ENCODE peak calls at places on chromosomes 16 and 17, in five cellular contexts. One of them, this sample, is unnamed. For H3K9me3, the result is how much of the 10 kb centered on the place peaks cover.

GRCh38 chr16:87611456-87611855 is 9.1 kb downstream of the JPH3 start:
- DNase-seq in body of pancreas: no peak
- DNase-seq in AG04450: no peak
- DNase-seq in lung: no peak
- DNase-seq in lower lobe of right lung: no peak
- DNase-seq in this sample: no peak

GRCh38 chr17:42792545-42792944 is 6.0 kb downstream of the COA3 start:
- DNase-seq in body of pancreas: no peak
- DNase-seq in AG04450: no peak
- DNase-seq in lung: no peak
- DNase-seq in lower lobe of right lung: no peak
- DNase-seq in this sample: no peak

GRCh38 chr17:7629939-7630571 is at the start of gene SHBG:
- DNase-seq in body of pancreas: no peak
- DNase-seq in AG04450: no peak
- DNase-seq in lung: no peak
- DNase-seq in lower lobe of right lung: no peak
- DNase-seq in this sample: no peak

GRCh38 chr16:79122343-79122742 is 478.2 kb downstream of the MAF start:
- DNase-seq in body of pancreas: no peak
- DNase-seq in AG04450: no peak
- DNase-seq in lung: no peak
- DNase-seq in lower lobe of right lung: no peak
- DNase-seq in this sample: no peak

GRCh38 chr16:4624827-4625616 is 396 bp downstream of the MGRN1 start:
- DNase-seq in body of pancreas: peak
- DNase-seq in AG04450: peak
- DNase-seq in lung: peak
- DNase-seq in lower lobe of right lung: peak
- DNase-seq in this sample: peak

GRCh38 chr16:11347831-11348230 is 2.6 kb downstream of the RMI2 start:
- DNase-seq in body of pancreas: no peak
- DNase-seq in AG04450: no peak
- DNase-seq in lung: no peak
- DNase-seq in lower lobe of right lung: no peak
- DNase-seq in this sample: no peak

GRCh38 chr17:35083071-35083470 is 19.6 kb upstream of the RFFL start:
- DNase-seq in body of pancreas: no peak
- DNase-seq in AG04450: no peak
- DNase-seq in lung: no peak
- DNase-seq in lower lobe of right lung: no peak
- DNase-seq in this sample: no peak

GRCh38 chr16:63883091-63883490 is 1238.8 kb downstream of the CDH11 start:
- DNase-seq in body of pancreas: no peak
- DNase-seq in AG04450: no peak
- DNase-seq in lung: no peak
- DNase-seq in lower lobe of right lung: no peak
- DNase-seq in this sample: no peak

GRCh38 chr17:42683407-42684031 is 1.2 kb downstream of the CNTNAP1 start:
- DNase-seq in body of pancreas: peak
- DNase-seq in AG04450: no peak
- DNase-seq in lung: no peak
- DNase-seq in lower lobe of right lung: peak
- DNase-seq in this sample: no peak

GRCh38 chr16:84349852-84350565 is 18.3 kb upstream of the ATP2C2 start:
- DNase-seq in body of pancreas: no peak
- DNase-seq in AG04450: no peak
- DNase-seq in lung: no peak
- DNase-seq in lower lobe of right lung: no peak
- DNase-seq in this sample: no peak

GRCh38 chr16:83842291-83842690 is 34.5 kb downstream of the HSBP1 start:
- DNase-seq in body of pancreas: no peak
- DNase-seq in AG04450: no peak
- DNase-seq in lung: no peak
- DNase-seq in lower lobe of right lung: no peak
- DNase-seq in this sample: no peak

GRCh38 chr17:8563981-8564602 is 66.4 kb downstream of the MYH10 start:
- DNase-seq in body of pancreas: no peak
- DNase-seq in AG04450: peak
- DNase-seq in lung: no peak
- DNase-seq in lower lobe of right lung: no peak
- DNase-seq in this sample: no peak

GRCh38 chr17:78576389-78577112 is 645 bp downstream of the DNAH17 start:
- DNase-seq in body of pancreas: no peak
- DNase-seq in AG04450: no peak
- DNase-seq in lung: no peak
- DNase-seq in lower lobe of right lung: no peak
- DNase-seq in this sample: no peak
- H3K27ac ChIP-seq in body of pancreas: no peak
- H3K27ac ChIP-seq in AG04450: no peak
- H3K27ac ChIP-seq in lung: no peak
- H3K27ac ChIP-seq in lower lobe of right lung: no peak
- H3K27ac ChIP-seq in this sample: no peak

GRCh38 chr17:27199948-27200347 is 94.0 kb upstream of the WSB1 start:
- DNase-seq in body of pancreas: no peak
- DNase-seq in AG04450: no peak
- DNase-seq in lung: no peak
- DNase-seq in lower lobe of right lung: no peak
- DNase-seq in this sample: no peak
- H3K9me3 ChIP-seq in body of pancreas: under half
- H3K9me3 ChIP-seq in AG04450: under half
- H3K9me3 ChIP-seq in lung: under half
- H3K9me3 ChIP-seq in lower lobe of right lung: under half
- H3K9me3 ChIP-seq in this sample: under half

GRCh38 chr17:81424613-81425017 is 29.4 kb downstream of the BAHCC1 start:
- DNase-seq in body of pancreas: no peak
- DNase-seq in AG04450: no peak
- DNase-seq in lung: no peak
- DNase-seq in lower lobe of right lung: no peak
- DNase-seq in this sample: no peak
- H3K4me3 ChIP-seq in body of pancreas: no peak
- H3K4me3 ChIP-seq in AG04450: no peak
- H3K4me3 ChIP-seq in lung: no peak
- H3K4me3 ChIP-seq in lower lobe of right lung: no peak
- H3K4me3 ChIP-seq in this sample: no peak

GRCh38 chr17:64331366-64331765 is 59.3 kb downstream of the PECAM1 start:
- DNase-seq in body of pancreas: no peak
- DNase-seq in AG04450: no peak
- DNase-seq in lung: no peak
- DNase-seq in lower lobe of right lung: peak
- DNase-seq in this sample: no peak

GRCh38 chr17:64331946-64332493 is 58.6 kb downstream of the PECAM1 start:
- DNase-seq in body of pancreas: no peak
- DNase-seq in AG04450: no peak
- DNase-seq in lung: peak
- DNase-seq in lower lobe of right lung: peak
- DNase-seq in this sample: no peak

GRCh38 chr17:64336760-64337413 is 53.8 kb downstream of the PECAM1 start:
- DNase-seq in body of pancreas: no peak
- DNase-seq in AG04450: no peak
- DNase-seq in lung: no peak
- DNase-seq in lower lobe of right lung: no peak
- DNase-seq in this sample: no peak

GRCh38 chr17:64332502-64332901 is 58.2 kb downstream of the PECAM1 start:
- DNase-seq in body of pancreas: no peak
- DNase-seq in AG04450: no peak
- DNase-seq in lung: no peak
- DNase-seq in lower lobe of right lung: peak
- DNase-seq in this sample: no peak

DNA sequence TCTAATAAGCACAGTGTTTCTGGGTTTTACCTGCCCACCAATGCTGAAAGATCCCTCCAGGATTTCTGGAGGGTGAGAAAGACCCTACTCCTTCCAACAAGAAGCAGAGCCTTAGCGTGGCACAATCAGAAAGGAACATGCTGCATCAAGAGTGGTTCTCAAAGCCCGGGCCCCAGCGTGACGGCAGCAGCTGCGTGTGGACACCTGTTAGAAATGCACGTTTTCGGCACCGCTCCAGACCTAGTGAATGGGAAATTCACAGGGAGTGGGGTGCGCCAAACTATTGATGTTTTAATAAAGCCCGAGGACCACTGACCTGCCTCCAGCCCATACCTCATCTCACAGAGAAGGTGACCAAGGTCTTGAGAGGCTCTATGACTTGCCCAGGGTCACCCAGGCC is 55.8 kb downstream of the PECAM1 start:
- DNase-seq in body of pancreas: no peak
- DNase-seq in AG04450: no peak
- DNase-seq in lung: no peak
- DNase-seq in lower lobe of right lung: no peak
- DNase-seq in this sample: no peak
- H3K27ac ChIP-seq in body of pancreas: no peak
- H3K27ac ChIP-seq in AG04450: no peak
- H3K27ac ChIP-seq in lung: peak
- H3K27ac ChIP-seq in lower lobe of right lung: peak
- H3K27ac ChIP-seq in this sample: no peak

This sample was measured in CD8-positive, alpha-beta memory T cell.